ENCODE peak calls at places on chromosomes 4 and X, in seven cellular contexts. L is brain microvascular endothelial cell; G is AG10803; I is naive thymus-derived CD4-positive, alpha-beta T cell; Z is IMR-90; X is fibroblast of lung; P is suprapubic skin. E is an unnamed sample.

GRCh38 chr4:38876636-38877035 is 9.0 kb downstream of the FAM114A1 start:
- DNase-seq in X (no peak), P (no peak), I (no peak), G (no peak), Z (no peak), L (no peak), E (no peak)

GRCh38 chr4:169256101-169256612 is 14.6 kb downstream of the SH3RF1 start:
- DNase-seq in G (peak), I (no peak), X (no peak), P (no peak), Z (peak), L (no peak), E (no peak)

GRCh38 chrX:28205126-28205525 is 223.9 kb upstream of the DCAF8L1 start:
- DNase-seq in I (no peak), P (no peak), L (no peak), G (no peak), Z (no peak), X (peak), E (no peak)

GRCh38 chr4:15034071-15034764 is 31.9 kb downstream of the CPEB2 start:
- DNase-seq in Z (peak), G (peak), I (no peak), X (peak), P (no peak), L (peak), E (no peak)

GRCh38 chr4:58566260-58566659 is 1456.1 kb upstream of the IGFBP7 start:
- DNase-seq in L (no peak), P (no peak), I (no peak), G (no peak), Z (no peak), X (no peak), E (no peak)

GRCh38 chr4:123546661-123547060 is 150.1 kb downstream of the SPRY1 start:
- DNase-seq in P (no peak), X (no peak), Z (no peak), G (no peak), L (no peak), I (no peak), E (no peak)

GRCh38 chrX:80808854-80809493 is 703 bp downstream of the BRWD3 start:
- DNase-seq in P (no peak), X (peak), I (peak), Z (no peak), L (no peak), G (peak), E (no peak)

GRCh38 chr4:118265312-118266144 is 87.3 kb downstream of the PRSS12 start:
- DNase-seq in P (no peak), G (no peak), X (peak), L (no peak), I (no peak), Z (no peak), E (no peak)

DNA sequence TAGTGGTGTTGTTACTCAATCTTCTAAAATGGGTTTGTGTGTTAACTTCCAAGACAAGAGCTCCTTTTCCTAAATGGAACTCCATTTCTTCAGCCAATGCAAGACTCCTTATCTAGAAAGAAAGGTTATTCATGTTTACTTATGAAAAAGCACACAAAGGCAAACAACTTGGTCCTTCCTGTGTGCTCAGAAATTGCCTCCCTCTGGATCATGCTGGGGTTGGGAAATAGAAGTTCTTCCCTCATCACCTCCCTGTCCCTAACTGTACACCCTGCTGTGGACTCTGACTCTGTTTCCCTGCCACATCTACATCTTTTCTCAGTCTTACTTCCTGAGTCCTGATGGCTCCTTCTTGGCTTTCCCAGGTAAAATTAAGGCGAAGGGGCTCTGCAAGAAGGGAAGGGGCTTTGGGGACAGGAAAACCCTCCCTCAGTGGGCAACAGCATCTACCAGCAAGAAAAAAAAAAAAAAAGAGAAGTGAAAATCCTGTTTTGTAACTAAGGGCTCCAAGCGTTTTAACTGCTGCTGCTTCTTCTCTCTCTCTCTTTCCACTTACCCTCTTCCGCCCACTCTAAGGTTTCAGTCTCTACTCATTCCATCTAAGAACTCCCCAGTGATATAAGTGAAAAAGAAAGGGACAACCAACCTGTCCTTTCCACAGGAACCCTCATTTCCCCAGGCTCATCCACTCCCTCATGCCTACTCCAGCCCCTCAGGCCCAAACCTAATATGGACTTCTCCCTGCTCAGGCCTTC is 19.9 kb upstream of the TASL start:
- DNase-seq in X (no peak), Z (no peak), P (no peak), I (no peak), G (no peak), L (no peak), E (no peak)
- H3K4me3 ChIP-seq in X (no peak), Z (no peak), P (no peak), I (no peak), G (no peak), L (no peak), E (no peak)

GRCh38 chrX:153597351-153597750 is 1.6 kb downstream of the CCNQ start:
- DNase-seq in I (no peak), G (no peak), Z (no peak), L (no peak), P (no peak), X (no peak), E (no peak)
- H3K4me3 ChIP-seq in I (no peak), G (no peak), Z (no peak), L (no peak), P (peak), X (no peak), E (no peak)

DNA sequence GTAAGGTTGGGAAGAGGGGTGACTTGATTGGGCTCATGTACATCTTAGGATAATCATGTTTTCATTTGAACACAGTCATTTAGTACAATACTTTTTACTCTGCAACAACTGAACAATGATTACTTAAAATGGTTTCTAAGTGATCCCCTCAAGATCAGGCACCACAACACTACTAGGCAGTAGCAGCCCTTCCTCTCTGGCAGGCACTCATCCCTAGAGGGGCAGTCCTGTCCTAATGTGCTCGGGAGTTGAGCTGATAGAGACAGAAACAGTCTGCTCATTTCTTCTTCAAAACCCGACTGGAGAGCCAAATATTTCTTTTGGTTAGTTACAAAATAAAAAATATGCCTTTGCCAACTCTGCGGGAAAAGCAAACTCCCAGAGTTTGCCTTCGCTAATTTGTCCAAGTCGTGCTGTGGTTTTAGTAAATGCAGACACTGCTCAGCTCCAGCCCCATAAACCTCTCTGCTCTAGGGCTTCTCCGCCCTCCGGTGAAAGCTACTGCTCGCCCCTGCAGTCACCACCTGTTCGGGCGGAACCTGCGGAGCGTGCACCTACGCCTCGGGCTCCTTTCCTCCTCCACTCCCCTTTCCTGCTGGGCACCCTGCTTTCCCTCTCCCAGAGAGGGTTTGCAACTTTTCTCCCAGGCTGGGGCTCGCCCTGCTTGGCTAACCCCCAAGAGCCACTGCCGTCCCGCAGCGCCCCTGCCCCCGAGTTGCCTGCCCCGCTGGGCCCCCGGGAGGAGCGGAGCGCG is 524 bp upstream of the NPNT start:
- DNase-seq in X (peak), L (no peak), P (no peak), Z (no peak), I (no peak), G (peak), E (no peak)
- H3K4me3 ChIP-seq in X (no peak), L (peak), P (peak), Z (no peak), I (no peak), G (peak), E (no peak)

DNA sequence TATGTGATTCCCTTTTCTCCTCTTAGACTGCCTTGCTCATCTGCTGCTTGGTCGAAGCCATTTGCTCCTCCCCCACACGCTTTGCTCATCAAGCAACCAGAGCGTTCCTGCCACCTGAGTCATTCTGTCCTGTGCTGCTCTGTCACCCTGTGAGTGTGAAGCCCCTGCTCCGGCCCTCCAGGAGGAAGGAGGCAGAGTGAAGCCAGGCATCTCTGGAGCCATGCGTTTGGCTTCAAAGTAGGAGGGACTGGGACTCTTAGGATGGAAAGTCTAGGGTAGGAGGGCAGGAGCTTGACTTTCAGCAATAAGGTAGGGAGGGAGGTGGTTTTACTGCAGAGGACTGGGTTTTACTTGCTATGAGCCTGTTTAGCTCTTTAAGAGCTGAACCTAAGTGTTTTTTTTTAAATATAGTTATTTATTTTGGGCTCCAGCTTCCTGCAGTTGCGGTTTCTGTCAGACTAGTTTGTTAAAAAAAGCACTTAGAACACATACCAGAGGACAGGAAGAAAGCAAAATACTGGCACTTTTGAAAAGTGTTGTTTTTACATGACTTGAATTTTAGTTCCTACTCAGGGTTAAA is 63.6 kb downstream of the SPINK2 start:
- DNase-seq in I (peak), L (peak), Z (peak), X (peak), G (peak), P (no peak), E (peak)
- H3K4me3 ChIP-seq in I (peak), L (no peak), Z (peak), X (no peak), G (no peak), P (no peak), E (no peak)

DNA sequence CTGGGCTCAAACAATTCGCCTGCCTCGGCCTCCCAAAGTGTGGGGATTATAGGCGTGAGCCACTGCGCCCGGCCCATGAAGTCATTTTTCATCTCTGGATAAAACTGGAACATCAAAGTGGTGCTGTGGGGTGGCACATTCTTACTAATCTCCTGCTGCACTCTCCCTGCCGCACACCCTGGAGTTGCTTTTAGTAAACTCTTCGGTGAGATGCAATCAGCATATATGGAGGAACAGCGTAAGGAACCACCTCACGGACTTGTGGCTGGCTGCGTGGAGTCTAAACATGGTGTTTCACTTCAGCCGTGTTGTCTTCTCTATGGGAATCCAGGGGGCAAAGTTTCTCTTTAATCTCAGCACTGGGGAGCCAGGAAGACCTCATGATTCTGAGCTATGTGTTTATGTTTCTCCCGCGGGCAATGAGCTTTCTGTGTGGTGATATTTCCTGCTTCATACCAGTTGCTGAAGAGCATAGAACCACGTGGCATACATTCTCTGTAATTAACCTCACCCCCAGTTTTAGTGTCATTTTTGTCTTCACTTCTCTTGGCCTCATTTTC is 2.1 kb upstream of the RHOH start:
- DNase-seq in P (no peak), X (no peak), L (peak), Z (peak), I (peak), G (no peak), E (no peak)
- H3K4me3 ChIP-seq in P (no peak), X (no peak), L (no peak), Z (no peak), I (peak), G (no peak), E (no peak)

DNA sequence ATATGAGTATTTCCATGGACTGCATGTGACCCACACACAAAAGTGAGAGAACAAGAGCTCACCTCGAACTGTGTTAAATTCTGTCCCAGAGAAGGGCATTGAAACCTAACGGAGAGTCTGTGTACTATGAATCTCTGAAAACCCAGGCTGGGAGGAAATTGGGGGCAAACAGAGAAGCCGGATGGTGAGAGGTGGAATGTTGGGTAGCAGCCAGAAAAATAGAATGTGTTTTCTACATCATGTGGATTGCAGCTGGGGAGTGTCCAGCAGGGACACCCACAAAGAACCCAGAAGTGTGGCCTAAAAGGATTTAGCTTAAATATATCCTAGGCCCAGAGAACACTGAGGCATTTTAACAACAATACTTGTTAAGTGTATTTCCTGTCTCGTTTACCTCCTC is 38.6 kb downstream of the MND1 start:
- DNase-seq in I (no peak), Z (no peak), L (peak), X (peak), G (peak), P (no peak), E (no peak)
- H3K4me3 ChIP-seq in I (no peak), Z (no peak), L (no peak), X (no peak), G (no peak), P (no peak), E (no peak)

DNA sequence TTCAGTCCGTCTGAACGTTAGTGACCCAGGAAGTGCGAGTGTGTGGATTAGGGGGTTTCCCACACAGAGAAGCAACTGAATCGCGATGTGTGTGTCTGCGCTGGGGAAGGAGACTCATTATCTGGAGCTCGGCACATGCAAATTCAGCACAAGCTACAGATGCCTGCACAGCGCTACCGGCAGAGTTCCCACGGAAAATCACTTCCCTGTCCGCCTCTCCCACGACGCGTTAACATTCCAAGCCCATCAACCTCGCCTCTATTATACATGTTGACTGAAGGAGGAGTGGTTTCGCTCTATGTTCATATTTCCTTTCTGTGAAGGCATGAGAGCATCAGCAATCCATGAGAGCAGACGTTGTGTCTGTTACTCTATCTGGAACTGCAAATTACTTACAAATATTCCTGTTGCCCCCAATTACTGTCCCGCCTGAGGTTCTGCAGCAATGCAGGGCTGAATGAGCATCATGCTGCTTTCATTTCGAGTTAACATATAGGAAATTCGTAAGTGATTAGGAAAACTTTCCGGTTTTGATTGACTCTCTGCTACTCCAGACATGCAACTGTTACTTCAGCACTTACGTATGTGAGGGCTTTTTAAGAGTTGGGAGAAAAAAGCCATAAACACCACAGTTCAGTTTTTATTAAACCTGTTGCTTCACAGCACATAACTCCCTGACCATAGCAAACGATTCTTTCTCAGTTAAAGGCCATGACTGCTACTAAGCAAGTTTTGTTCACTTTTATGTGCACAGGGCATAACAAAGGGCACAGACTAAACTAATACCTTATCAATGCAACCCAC is 15.0 kb upstream of the MTNR1A start:
- DNase-seq in Z (peak), G (peak), X (peak), P (no peak), I (no peak), L (peak), E (no peak)
- H3K4me3 ChIP-seq in Z (peak), G (peak), X (no peak), P (peak), I (no peak), L (peak), E (no peak)

DNA sequence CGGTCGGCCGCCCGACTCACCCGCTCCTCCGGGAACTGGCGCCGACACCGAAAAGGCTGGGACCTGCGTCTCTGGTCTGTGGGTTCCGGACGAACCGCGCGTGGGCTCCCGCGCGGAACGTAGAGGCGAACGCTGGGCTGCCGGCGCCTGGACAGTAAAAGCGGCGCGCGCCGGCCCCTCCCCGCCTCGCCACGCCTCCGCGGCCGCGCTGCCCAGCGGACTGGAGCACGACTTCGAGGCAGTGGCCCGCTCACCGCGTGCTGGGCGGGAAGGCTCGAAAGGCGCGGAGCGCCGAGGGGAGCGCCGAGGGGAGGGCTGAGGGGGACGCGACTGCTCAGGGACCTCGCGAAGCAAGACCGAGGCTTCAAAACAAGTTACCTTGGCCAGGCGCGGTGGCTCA is at the start of gene TAF7L:
- DNase-seq in L (no peak), P (no peak), X (peak), I (no peak), Z (no peak), G (peak), E (no peak)
- H3K4me3 ChIP-seq in L (peak), P (peak), X (no peak), I (no peak), Z (peak), G (peak), E (no peak)

E was measured in HL-60.